ENCODE peak calls at places on chromosomes 7 and 10, in six cellular contexts. B is cardiac muscle cell; L is A549; J is breast epithelium; Q is naive thymus-derived CD4-positive, alpha-beta T cell; X is GM23248. H is an unnamed sample.
A peak's percentile ranks its signal among the peaks of the same experiment; 100 is the strongest.

GRCh38 chr10:88952647-88953111 is at the start of gene ACTA2:
- DNase-seq in X (peak; percentile 78), J (peak; percentile 93), Q (no peak), L (no peak), B (peak; percentile 85), H (no peak)

GRCh38 chr7:71615017-71615416 is 483.1 kb downstream of the GALNT17 start:
- DNase-seq in Q (no peak), J (no peak), X (peak; percentile 5), B (no peak), L (no peak), H (no peak)

GRCh38 chr10:3105905-3106304 is 38.6 kb downstream of the PFKP start:
- DNase-seq in L (no peak), J (no peak), B (no peak), Q (no peak), X (no peak), H (no peak)

GRCh38 chr10:9301148-9301547 is 1246.7 kb downstream of the GATA3 start:
- DNase-seq in B (no peak), J (no peak), Q (no peak), X (peak; percentile 32), L (peak; percentile 21), H (no peak)

GRCh38 chr10:112815238-112816032 is 134.6 kb upstream of the TCF7L2 start:
- DNase-seq in L (peak; percentile 13), J (no peak), B (peak; percentile 58), X (peak; percentile 82), Q (no peak), H (no peak)

GRCh38 chr10:3584926-3585784 is 199.9 kb downstream of the KLF6 start:
- DNase-seq in X (no peak), Q (no peak), J (no peak), L (no peak), B (no peak), H (no peak)

GRCh38 chr7:47661051-47661714 is 79.3 kb upstream of the TNS3 start:
- DNase-seq in B (no peak), Q (no peak), L (no peak), J (no peak), X (no peak), H (no peak)

GRCh38 chr7:30146127-30146612 is 11.4 kb downstream of the MTURN start:
- DNase-seq in X (no peak), L (no peak), B (peak; percentile 24), J (no peak), Q (no peak), H (no peak)

GRCh38 chr10:88233870-88234269 is 349.2 kb downstream of the RNLS start:
- DNase-seq in L (no peak), Q (no peak), J (no peak), B (no peak), X (no peak), H (no peak)

GRCh38 chr7:115822380-115822779 is 208.2 kb downstream of the TFEC start:
- DNase-seq in J (no peak), Q (no peak), X (no peak), L (no peak), B (no peak), H (no peak)

GRCh38 chr7:130982160-130982638 is 248.2 kb upstream of the KLF14 start:
- DNase-seq in J (no peak), Q (peak; percentile 41), L (peak; percentile 63), B (peak; percentile 56), X (peak; percentile 71), H (peak; percentile 70)

GRCh38 chr7:47297120-47297519 is 284.8 kb downstream of the TNS3 start:
- DNase-seq in B (no peak), J (no peak), X (no peak), Q (no peak), L (no peak), H (no peak)

GRCh38 chr7:78742694-78743093 is 710.8 kb downstream of the MAGI2 start:
- DNase-seq in X (no peak), L (no peak), B (no peak), J (no peak), Q (no peak), H (no peak)

GRCh38 chr7:84277628-84278224 is 83.1 kb upstream of the SEMA3A start:
- DNase-seq in L (no peak), X (no peak), B (no peak), J (no peak), Q (no peak), H (no peak)

GRCh38 chr10:43043342-43043772 is 33.5 kb upstream of the RET start:
- DNase-seq in Q (no peak), X (no peak), L (no peak), J (peak; percentile 5), B (no peak), H (no peak)

GRCh38 chr7:102914585-102914984 is 1.8 kb downstream of the LRRC17 start:
- DNase-seq in J (no peak), X (peak; percentile 62), B (peak; percentile 95), L (no peak), Q (no peak), H (no peak)

GRCh38 chr7:143177374-143178119 is 5.7 kb upstream of the TAS2R39 start:
- DNase-seq in Q (no peak), B (no peak), L (no peak), J (no peak), X (peak; percentile 4), H (no peak)

GRCh38 chr7:150958071-150958552 is 20.0 kb downstream of the KCNH2 start:
- DNase-seq in J (no peak), B (no peak), L (no peak), X (no peak), Q (no peak), H (no peak)

GRCh38 chr10:51937313-51937712 is 237.9 kb upstream of the CSTF2T start:
- DNase-seq in B (peak; percentile 77), L (no peak), X (peak; percentile 55), Q (no peak), J (no peak), H (no peak)

GRCh38 chr7:31408120-31408729 is 67.7 kb upstream of the NEUROD6 start:
- DNase-seq in B (peak; percentile 35), J (no peak), X (peak; percentile 40), Q (no peak), L (peak; percentile 94), H (peak; percentile 26)

GRCh38 chr7:121337398-121337797 is 8.6 kb downstream of the WNT16 start:
- DNase-seq in B (peak; percentile 46), X (peak; percentile 21), Q (no peak), L (no peak), J (no peak), H (no peak)

GRCh38 chr7:81211617-81212016 is 292.8 kb upstream of the SEMA3C start:
- DNase-seq in X (peak; percentile 88), J (no peak), B (peak; percentile 61), L (no peak), Q (no peak), H (no peak)

GRCh38 chr10:97127960-97128850 is 57.6 kb downstream of the SLIT1 start:
- DNase-seq in J (no peak), L (no peak), X (no peak), Q (no peak), B (no peak), H (no peak)

GRCh38 chr10:117342638-117343037 is 32.6 kb downstream of the PDZD8 start:
- DNase-seq in X (peak; percentile 73), L (peak; percentile 42), B (peak; percentile 87), J (no peak), Q (no peak), H (peak; percentile 44)

GRCh38 chr7:31192996-31193395 is 140.9 kb downstream of the ADCYAP1R1 start:
- DNase-seq in B (peak; percentile 62), J (peak; percentile 23), Q (no peak), X (peak; percentile 71), L (peak; percentile 66), H (peak; percentile 51)

GRCh38 chr7:46522354-46522906 is 601.4 kb upstream of the IGFBP3 start:
- DNase-seq in X (no peak), J (no peak), B (no peak), L (no peak), Q (no peak), H (no peak)

GRCh38 chr10:81179805-81180452 is 642.2 kb downstream of the SH2D4B start:
- DNase-seq in B (no peak), L (peak; percentile 36), J (no peak), Q (no peak), X (no peak), H (no peak)
- H3K4me1 ChIP-seq in B (no peaks in the 10 kb centered on the region), L (no peaks in the 10 kb centered on the region), J (no peaks in the 10 kb centered on the region), Q (no peaks in the 10 kb centered on the region), X (no peaks in the 10 kb centered on the region), H (no peaks in the 10 kb centered on the region)

GRCh38 chr10:71239946-71240795 is 27.8 kb downstream of the UNC5B start:
- DNase-seq in B (peak; percentile 53), X (no peak), J (no peak), L (no peak), Q (no peak), H (no peak)
- H3K4me1 ChIP-seq in B (peaks cover 99% of the 10 kb centered on the region), X (peaks cover 22% of the 10 kb centered on the region), J (peaks cover 25% of the 10 kb centered on the region), L (no peaks in the 10 kb centered on the region), Q (no peaks in the 10 kb centered on the region), H (peaks cover 4% of the 10 kb centered on the region)

GRCh38 chr10:308101-308500 is 172.8 kb downstream of the ZMYND11 start:
- DNase-seq in J (no peak), X (no peak), B (no peak), Q (no peak), L (no peak), H (peak; percentile 49)

GRCh38 chr10:308572-309085 is 173.4 kb downstream of the ZMYND11 start:
- DNase-seq in Q (no peak), L (no peak), X (no peak), J (no peak), B (no peak), H (peak; percentile 56)

GRCh38 chr10:306007-306406 is 170.8 kb downstream of the ZMYND11 start:
- DNase-seq in Q (no peak), B (no peak), J (no peak), L (no peak), X (no peak), H (no peak)

GRCh38 chr10:306654-307185 is 171.5 kb downstream of the ZMYND11 start:
- DNase-seq in J (no peak), X (no peak), L (no peak), Q (no peak), B (no peak), H (peak; percentile 38)

GRCh38 chr10:307659-308058 is 172.4 kb downstream of the ZMYND11 start:
- DNase-seq in Q (no peak), X (no peak), B (no peak), L (no peak), J (no peak), H (peak; percentile 20)
- H3K4me1 ChIP-seq in Q (no peaks in the 10 kb centered on the region), X (no peaks in the 10 kb centered on the region), B (peaks cover 12% of the 10 kb centered on the region), L (peaks cover 4% of the 10 kb centered on the region), J (no peaks in the 10 kb centered on the region), H (no peaks in the 10 kb centered on the region)

GRCh38 chr10:34701194-34701593 is 113.9 kb downstream of the PARD3 start:
- DNase-seq in J (no peak), B (no peak), X (no peak), Q (no peak), L (no peak), H (no peak)
- H3K4me1 ChIP-seq in J (peaks cover 8% of the 10 kb centered on the region), B (peaks cover 17% of the 10 kb centered on the region), X (peaks cover 25% of the 10 kb centered on the region), Q (no peaks in the 10 kb centered on the region), L (peaks cover 100% of the 10 kb centered on the region), H (peaks cover 8% of the 10 kb centered on the region)